ENCODE peak calls at places on chromosomes 11 and 22, in eight cellular contexts. Z, X, P, R, E, Y, I and C are unnamed samples.

GRCh38 chr11:90120191-90120590 is 14.3 kb upstream of the NAALAD2 start:
- DNase-seq in Z (no peak), X (no peak), P (no peak), R (no peak), E (no peak), Y (no peak), I (no peak), C (no peak)

GRCh38 chr22:37176464-37177061 is 11.5 kb downstream of the C1QTNF6 start:
- DNase-seq in Z (peak), X (no peak), P (no peak), R (peak), E (peak), Y (peak), I (peak), C (peak)

GRCh38 chr11:12802418-12803085 is 128.3 kb downstream of the TEAD1 start:
- DNase-seq in Z (peak), X (peak), P (peak), R (peak), E (no peak), Y (peak), I (peak), C (peak)

GRCh38 chr11:576791-577610 is 731 bp downstream of the PHRF1 start:
- DNase-seq in Z (no peak), X (no peak), P (no peak), R (no peak), E (no peak), Y (no peak), I (no peak), C (no peak)

GRCh38 chr22:34800265-34800664 is 265.7 kb upstream of the ISX start:
- DNase-seq in Z (no peak), X (peak), P (no peak), R (peak), E (no peak), Y (no peak), I (peak), C (no peak)

GRCh38 chr11:26335903-26336302 is 4.0 kb downstream of the ANO3 start:
- DNase-seq in Z (no peak), X (no peak), P (no peak), R (no peak), E (no peak), Y (no peak), I (peak), C (no peak)

GRCh38 chr22:42622061-42622710 is 7.5 kb upstream of the POLDIP3 start:
- DNase-seq in Z (no peak), X (no peak), P (no peak), R (no peak), E (no peak), Y (no peak), I (no peak), C (no peak)

GRCh38 chr11:119590651-119591308 is 138.2 kb downstream of the NECTIN1 start:
- DNase-seq in Z (no peak), X (peak), P (no peak), R (peak), E (no peak), Y (no peak), I (peak), C (no peak)

GRCh38 chr11:7605544-7605943 is 67.8 kb downstream of the CYB5R2 start:
- DNase-seq in Z (no peak), X (peak), P (no peak), R (peak), E (no peak), Y (no peak), I (peak), C (peak)

GRCh38 chr11:9313648-9314290 is 624 bp downstream of the TMEM41B start:
- DNase-seq in Z (no peak), X (no peak), P (no peak), R (peak), E (peak), Y (peak), I (peak), C (no peak)

GRCh38 chr11:44453871-44454270 is 111.6 kb upstream of the CD82 start:
- DNase-seq in Z (no peak), X (no peak), P (no peak), R (no peak), E (no peak), Y (no peak), I (no peak), C (no peak)

GRCh38 chr22:20438678-20439492 is 1.3 kb upstream of the SCARF2 start:
- DNase-seq in Z (no peak), X (no peak), P (no peak), R (no peak), E (no peak), Y (no peak), I (no peak), C (no peak)

GRCh38 chr11:117978982-117979381 is 7.2 kb upstream of the IL10RA start:
- DNase-seq in Z (peak), X (no peak), P (no peak), R (no peak), E (no peak), Y (no peak), I (no peak), C (no peak)

GRCh38 chr22:30640361-30640760 is 4.8 kb downstream of the SLC35E4 start:
- DNase-seq in Z (no peak), X (no peak), P (no peak), R (no peak), E (no peak), Y (no peak), I (no peak), C (no peak)

GRCh38 chr22:24322522-24322921 is 51.9 kb downstream of the SPECC1L start:
- DNase-seq in Z (no peak), X (no peak), P (no peak), R (no peak), E (no peak), Y (no peak), I (no peak), C (no peak)

GRCh38 chr22:32574397-32574796 is 99.8 kb downstream of the FBXO7 start:
- DNase-seq in Z (no peak), X (no peak), P (no peak), R (no peak), E (peak), Y (no peak), I (no peak), C (no peak)

GRCh38 chr22:45218974-45219373 is 21.7 kb downstream of the KIAA0930 start:
- DNase-seq in Z (no peak), X (no peak), P (no peak), R (no peak), E (peak), Y (no peak), I (no peak), C (no peak)

GRCh38 chr11:1943977-1944376 is 3.2 kb upstream of the MRPL23 start:
- DNase-seq in Z (no peak), X (no peak), P (no peak), R (peak), E (peak), Y (no peak), I (peak), C (no peak)

GRCh38 chr22:19806213-19807160 is 45.9 kb downstream of the TBX1 start:
- DNase-seq in Z (no peak), X (peak), P (no peak), R (peak), E (no peak), Y (no peak), I (no peak), C (no peak)

GRCh38 chr22:26942301-26942927 is 285.0 kb downstream of the MIAT start:
- DNase-seq in Z (no peak), X (no peak), P (no peak), R (peak), E (no peak), Y (no peak), I (no peak), C (no peak)

GRCh38 chr22:26939466-26939865 is 282.1 kb downstream of the MIAT start:
- DNase-seq in Z (no peak), X (no peak), P (no peak), R (no peak), E (no peak), Y (no peak), I (no peak), C (no peak)

DNA sequence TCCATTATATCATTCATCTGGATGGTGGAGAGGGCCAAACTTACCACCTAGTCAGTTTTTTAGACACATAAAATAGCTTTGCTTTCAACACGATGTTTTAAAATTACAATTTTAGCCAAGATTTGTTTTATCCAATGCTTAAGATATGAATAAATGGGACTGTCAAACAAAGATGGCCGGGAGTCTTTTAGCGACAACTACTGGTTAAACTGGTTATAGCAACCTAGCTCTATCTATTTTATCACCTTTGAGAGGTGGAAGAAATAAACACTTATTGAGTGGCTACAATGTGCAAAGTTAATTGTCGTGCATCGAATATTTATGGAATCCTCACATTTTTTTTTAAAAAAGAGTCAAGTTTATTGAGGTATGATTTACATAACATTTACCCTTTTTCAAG is 279.8 kb downstream of the MIAT start:
- DNase-seq in Z (no peak), X (no peak), P (no peak), R (no peak), E (no peak), Y (no peak), I (no peak), C (no peak)
- TF ChIP-seq CTCF in Z (no peak), X (no peak), P (no peak), R (no peak), E (no peak), Y (no peak), I (peak), C (peak)

GRCh38 chr11:112584674-112585073 is 324.0 kb upstream of the PLET1 start:
- DNase-seq in Z (no peak), X (no peak), P (no peak), R (no peak), E (peak), Y (no peak), I (no peak), C (no peak)
- TF ChIP-seq CTCF in Z (peak), X (peak), P (no peak), R (peak), E (no peak), Y (no peak), I (peak), C (peak)

GRCh38 chr11:29334781-29335140 is 682.1 kb downstream of the KCNA4 start:
- DNase-seq in Z (no peak), X (no peak), P (no peak), R (no peak), E (no peak), Y (no peak), I (no peak), C (no peak)

GRCh38 chr11:29328961-29329441 is 687.8 kb downstream of the KCNA4 start:
- DNase-seq in Z (no peak), X (no peak), P (no peak), R (peak), E (no peak), Y (no peak), I (peak), C (peak)

GRCh38 chr11:29336727-29337212 is 680.1 kb downstream of the KCNA4 start:
- DNase-seq in Z (no peak), X (no peak), P (no peak), R (peak), E (no peak), Y (no peak), I (peak), C (peak)

GRCh38 chr11:29333993-29334780 is 682.6 kb downstream of the KCNA4 start:
- DNase-seq in Z (no peak), X (no peak), P (no peak), R (peak), E (no peak), Y (no peak), I (peak), C (peak)
- TF ChIP-seq CTCF in Z (peak), X (peak), P (peak), R (peak), E (no peak), Y (peak), I (peak), C (peak)

GRCh38 chr11:92531051-92531747 is 306.6 kb downstream of the FAT3 start:
- DNase-seq in Z (no peak), X (no peak), P (no peak), R (no peak), E (no peak), Y (no peak), I (no peak), C (no peak)

GRCh38 chr11:92528051-92528450 is 303.4 kb downstream of the FAT3 start:
- DNase-seq in Z (no peak), X (peak), P (no peak), R (peak), E (no peak), Y (no peak), I (peak), C (peak)

GRCh38 chr11:92527467-92527866 is 302.8 kb downstream of the FAT3 start:
- DNase-seq in Z (no peak), X (no peak), P (no peak), R (peak), E (no peak), Y (no peak), I (no peak), C (no peak)
- TF ChIP-seq CTCF in Z (no peak), X (no peak), P (no peak), R (peak), E (no peak), Y (no peak), I (no peak), C (no peak)

GRCh38 chr22:50189184-50189848 is 3.6 kb downstream of the TRABD start:
- DNase-seq in Z (no peak), X (no peak), P (peak), R (no peak), E (no peak), Y (no peak), I (no peak), C (no peak)

GRCh38 chr22:50192056-50192824 is 6.5 kb downstream of the TRABD start:
- DNase-seq in Z (no peak), X (no peak), P (no peak), R (no peak), E (no peak), Y (no peak), I (no peak), C (peak)

GRCh38 chr22:50189849-50190181 is 4.1 kb downstream of the TRABD start:
- DNase-seq in Z (no peak), X (no peak), P (no peak), R (no peak), E (no peak), Y (no peak), I (no peak), C (no peak)

GRCh38 chr22:50191041-50191740 is 5.5 kb downstream of the TRABD start:
- DNase-seq in Z (no peak), X (no peak), P (no peak), R (no peak), E (peak), Y (no peak), I (no peak), C (no peak)

GRCh38 chr22:50190182-50190951 is 4.7 kb downstream of the TRABD start:
- DNase-seq in Z (peak), X (no peak), P (peak), R (peak), E (peak), Y (no peak), I (peak), C (peak)
- TF ChIP-seq CTCF in Z (peak), X (peak), P (peak), R (no peak), E (peak), Y (no peak), I (peak), C (peak)

GRCh38 chr11:128709402-128709801 is 15.5 kb downstream of the FLI1 start:
- DNase-seq in Z (peak), X (peak), P (no peak), R (peak), E (no peak), Y (no peak), I (peak), C (peak)
- TF ChIP-seq CTCF in Z (no peak), X (no peak), P (no peak), R (no peak), E (no peak), Y (no peak), I (no peak), C (peak)

DNA sequence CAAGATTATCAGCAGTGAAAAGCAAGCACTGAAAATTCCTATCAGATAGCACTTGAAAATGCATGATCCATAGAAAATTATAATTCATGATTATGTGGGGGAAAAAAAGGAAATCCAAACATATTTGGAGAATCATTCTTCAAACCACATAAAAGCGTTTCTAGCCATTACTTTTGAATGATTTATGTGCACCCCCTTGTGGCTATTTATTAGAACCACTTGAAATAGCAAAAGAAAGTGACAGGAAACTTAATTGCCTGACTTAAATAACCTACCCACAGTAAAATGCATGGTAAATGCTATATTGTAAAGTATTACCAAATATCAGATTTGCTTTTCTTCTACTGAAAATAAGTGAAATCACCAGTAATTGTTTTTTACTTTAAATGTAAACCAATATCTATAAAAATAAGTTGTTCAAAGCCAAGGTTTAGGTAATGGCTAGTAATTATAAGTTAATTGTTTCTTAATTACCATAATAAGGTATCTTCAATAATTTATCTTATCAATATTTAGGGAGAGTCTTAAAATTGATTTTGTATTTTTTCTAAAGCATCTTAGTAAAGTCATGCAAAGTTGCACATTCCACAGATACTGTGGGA is 168.5 kb downstream of the ARHGAP42 start:
- DNase-seq in Z (no peak), X (no peak), P (no peak), R (peak), E (no peak), Y (no peak), I (peak), C (peak)
- TF ChIP-seq CTCF in Z (peak), X (peak), P (peak), R (peak), E (peak), Y (peak), I (peak), C (peak)

GRCh38 chr22:39560127-39560526 is 10.4 kb upstream of the CACNA1I start:
- DNase-seq in Z (no peak), X (no peak), P (no peak), R (no peak), E (no peak), Y (no peak), I (no peak), C (no peak)

GRCh38 chr22:39558950-39559349 is 11.6 kb upstream of the CACNA1I start:
- DNase-seq in Z (no peak), X (no peak), P (no peak), R (no peak), E (no peak), Y (no peak), I (no peak), C (no peak)

GRCh38 chr22:39558254-39558727 is 12.3 kb upstream of the CACNA1I start:
- DNase-seq in Z (no peak), X (no peak), P (no peak), R (no peak), E (no peak), Y (no peak), I (no peak), C (no peak)

GRCh38 chr22:39559456-39560105 is 11.0 kb upstream of the CACNA1I start:
- DNase-seq in Z (no peak), X (no peak), P (no peak), R (no peak), E (peak), Y (no peak), I (no peak), C (peak)

DNA sequence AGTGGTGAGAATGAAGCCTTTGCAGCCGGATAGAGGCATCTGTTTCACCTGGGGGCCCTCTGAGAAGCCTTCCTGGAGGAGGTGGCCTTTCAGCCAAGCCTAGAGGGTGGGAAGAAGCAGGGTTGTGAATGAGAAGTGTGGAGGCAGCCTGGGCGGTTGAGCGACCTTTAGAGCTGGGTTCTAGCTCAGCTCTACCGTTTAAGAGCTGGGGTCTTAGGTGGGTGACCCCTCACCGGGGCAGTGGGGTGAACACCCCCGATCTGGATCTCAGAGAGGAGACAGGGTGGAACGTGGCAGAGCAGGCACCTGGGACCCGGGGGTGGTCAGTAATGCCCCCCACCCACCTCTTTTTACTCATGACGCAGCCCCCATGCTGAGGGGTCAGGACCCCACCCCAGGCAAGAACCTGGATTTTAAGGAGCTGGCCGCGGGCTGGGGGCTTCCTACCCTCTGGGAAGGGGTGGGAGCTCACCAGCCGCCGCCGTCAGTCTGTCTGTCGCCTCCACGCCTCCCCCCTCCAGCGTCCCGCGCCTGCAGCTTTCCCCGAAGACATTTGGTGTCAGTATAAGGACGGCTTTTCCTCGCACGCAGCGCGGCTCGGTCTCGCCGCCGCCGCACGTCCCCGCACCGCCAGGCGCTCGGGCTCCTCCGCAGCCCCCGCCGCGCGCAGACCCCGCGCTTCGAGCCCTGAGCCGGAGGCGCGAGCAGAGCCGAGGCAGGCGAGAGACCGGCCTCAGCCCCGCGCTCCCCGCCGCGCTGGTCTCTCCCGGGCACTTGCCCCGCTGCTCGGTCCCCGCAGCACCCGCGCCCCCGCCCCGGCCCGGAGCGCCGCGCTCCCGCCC is 13.4 kb upstream of the CACNA1I start:
- DNase-seq in Z (no peak), X (no peak), P (no peak), R (no peak), E (peak), Y (peak), I (no peak), C (no peak)
- TF ChIP-seq CTCF in Z (peak), X (no peak), P (no peak), R (no peak), E (no peak), Y (peak), I (peak), C (no peak)